ENCODE peak calls at places on chromosome 4, in four cellular contexts. G is IMR-90, C is heart right ventricle, D is PC-3. S is an unnamed sample.

GRCh38 chr4:76488905-76489798 is 54.1 kb downstream of the SHROOM3 start:
- DNase-seq in D (no peak), G (peak; percentile 14), C (no peak), S (no peak)

GRCh38 chr4:8694651-8695151 is 102.1 kb downstream of the CPZ start:
- DNase-seq in D (no peak), G (no peak), C (no peak), S (no peak)

GRCh38 chr4:94171616-94172015 is 36.0 kb upstream of the SMARCAD1 start:
- DNase-seq in G (no peak), C (no peak), D (peak; percentile 15), S (no peak)

GRCh38 chr4:52869656-52870055 is 7.5 kb downstream of the RASL11B start:
- DNase-seq in G (no peak), D (no peak), C (no peak), S (no peak)

GRCh38 chr4:168710353-168710946 is 213.6 kb downstream of the PALLD start:
- DNase-seq in G (peak; percentile 79), C (no peak), D (peak; percentile 48), S (no peak)

GRCh38 chr4:111639876-111640275 is 505.4 kb upstream of the FAM241A start:
- DNase-seq in C (no peak), D (peak; percentile 11), G (peak; percentile 55), S (no peak)

GRCh38 chr4:108449139-108449538 is 171.2 kb upstream of the RPL34 start:
- DNase-seq in C (no peak), D (no peak), G (no peak), S (no peak)

GRCh38 chr4:106032851-106033286 is 137.6 kb downstream of the NPNT start:
- DNase-seq in C (no peak), G (no peak), D (no peak), S (no peak)

GRCh38 chr4:106852416-106852815 is 183.7 kb downstream of the DKK2 start:
- DNase-seq in C (no peak), G (no peak), D (no peak), S (no peak)

GRCh38 chr4:120085705-120086104 is 19.1 kb upstream of the MAD2L1 start:
- DNase-seq in D (no peak), G (peak; percentile 86), C (no peak), S (no peak)

GRCh38 chr4:137934921-137935320 is 307.2 kb downstream of the SLC7A11 start:
- DNase-seq in G (no peak), D (no peak), C (no peak), S (no peak)

GRCh38 chr4:139933104-139933503 is 220.9 kb downstream of the MAML3 start:
- DNase-seq in G (no peak), D (no peak), C (no peak), S (no peak)

GRCh38 chr4:76377922-76378321 is 43.0 kb downstream of the CCDC158 start:
- DNase-seq in G (peak; percentile 61), D (peak; percentile 36), C (no peak), S (peak; percentile 21)

GRCh38 chr4:109816082-109816442 is 500 bp downstream of the GAR1 start:
- DNase-seq in G (no peak), C (peak; percentile 15), D (no peak), S (peak; percentile 8)

GRCh38 chr4:168524006-168524405 is 27.2 kb downstream of the PALLD start:
- DNase-seq in G (peak; percentile 88), D (peak; percentile 73), C (no peak), S (no peak)

GRCh38 chr4:123599061-123599919 is 202.7 kb downstream of the SPRY1 start:
- DNase-seq in D (peak; percentile 18), G (peak; percentile 53), C (no peak), S (no peak)

GRCh38 chr4:186109245-186109644 is 4.7 kb downstream of the FAM149A start:
- DNase-seq in G (no peak), D (no peak), C (no peak), S (no peak)

GRCh38 chr4:86280246-86280645 is 79.6 kb downstream of the MAPK10 start:
- DNase-seq in C (no peak), D (no peak), G (no peak), S (no peak)

GRCh38 chr4:86269354-86269753 is 90.5 kb downstream of the MAPK10 start:
- DNase-seq in D (no peak), G (no peak), C (no peak), S (no peak)

GRCh38 chr4:86271057-86271456 is 88.8 kb downstream of the MAPK10 start:
- DNase-seq in C (no peak), G (no peak), D (no peak), S (no peak)

GRCh38 chr4:86279247-86279960 is 80.4 kb downstream of the MAPK10 start:
- DNase-seq in D (no peak), G (no peak), C (no peak), S (no peak)

GRCh38 chr4:86274642-86275041 is 85.2 kb downstream of the MAPK10 start:
- DNase-seq in C (no peak), G (no peak), D (no peak), S (no peak)
- H3K4me1 ChIP-seq in C (no peaks in the 10 kb centered on the region), G (no peaks in the 10 kb centered on the region), D (no peaks in the 10 kb centered on the region), S (no peaks in the 10 kb centered on the region)

GRCh38 chr4:158861766-158862165 is 92.9 kb downstream of the FNIP2 start:
- DNase-seq in C (no peak), G (no peak), D (no peak), S (no peak)

GRCh38 chr4:158860856-158861255 is 92.0 kb downstream of the FNIP2 start:
- DNase-seq in D (no peak), G (no peak), C (no peak), S (no peak)

GRCh38 chr4:158865520-158866177 is 96.8 kb downstream of the FNIP2 start:
- DNase-seq in C (no peak), G (no peak), D (no peak), S (no peak)

GRCh38 chr4:158861281-158861680 is 92.5 kb downstream of the FNIP2 start:
- DNase-seq in G (no peak), C (no peak), D (no peak), S (no peak)

DNA sequence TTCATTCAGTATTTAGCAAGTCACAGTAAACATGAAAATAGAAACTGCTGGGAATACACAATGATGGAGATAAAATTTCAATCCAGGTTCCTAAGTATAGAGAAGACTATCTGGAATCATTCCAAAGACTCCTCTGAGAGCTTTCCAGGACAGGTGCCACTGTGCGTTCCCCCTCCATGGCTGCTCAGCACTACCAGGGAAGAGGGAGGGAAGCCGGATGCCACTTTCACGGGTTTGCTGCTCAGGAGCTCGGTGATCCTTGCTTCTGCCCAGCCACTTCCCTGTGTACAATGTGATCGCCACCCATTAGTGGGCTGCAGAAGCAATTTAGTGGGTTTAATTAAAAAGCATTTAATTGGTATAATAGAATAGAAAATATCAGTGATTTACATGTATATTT is 94.5 kb downstream of the FNIP2 start:
- DNase-seq in C (no peak), D (no peak), G (no peak), S (no peak)
- H3K36me3 ChIP-seq in C (peaks cover 98% of the 10 kb centered on the region), D (no peaks in the 10 kb centered on the region), G (peaks cover 18% of the 10 kb centered on the region), S (no peaks in the 10 kb centered on the region)

GRCh38 chr4:177051473-177052060 is 258.1 kb upstream of the NEIL3 start:
- DNase-seq in D (peak; percentile 63), C (no peak), G (peak; percentile 9), S (no peak)
- TF ChIP-seq CTCF in D (peak; percentile 57), C (no peak), G (peak; percentile 35), S (no peak)

DNA sequence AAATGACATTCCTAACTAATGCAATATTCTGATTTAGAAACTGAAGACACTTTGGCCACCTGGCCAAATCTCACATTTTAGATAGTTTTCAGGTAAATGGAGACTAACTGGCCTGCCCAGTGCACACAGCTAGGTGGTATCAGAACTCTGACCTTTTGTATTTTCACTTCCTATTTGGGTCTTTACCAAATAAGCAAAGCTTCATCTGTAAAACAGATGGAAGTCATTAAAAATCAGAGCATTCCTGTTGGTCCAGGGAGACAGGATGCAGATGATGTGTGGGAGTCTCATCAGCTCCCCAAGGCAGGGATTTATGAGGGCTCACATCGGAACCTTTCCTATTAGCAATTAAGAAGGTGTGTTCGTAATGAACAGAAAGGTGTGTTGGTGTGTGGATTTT is 57.7 kb downstream of the ARHGAP10 start:
- DNase-seq in C (no peak), D (no peak), G (peak; percentile 23), S (no peak)
- H3K4me1 ChIP-seq in C (peaks cover 85% of the 10 kb centered on the region), D (peaks cover 77% of the 10 kb centered on the region), G (peaks cover 23% of the 10 kb centered on the region), S (peaks cover 15% of the 10 kb centered on the region)

GRCh38 chr4:3515646-3516045 is 16.6 kb downstream of the LRPAP1 start:
- DNase-seq in C (no peak), G (no peak), D (no peak), S (no peak)
- H3K36me3 ChIP-seq in C (peaks cover 99% of the 10 kb centered on the region), G (peaks cover 70% of the 10 kb centered on the region), D (no peaks in the 10 kb centered on the region), S (peaks cover 50% of the 10 kb centered on the region)

DNA sequence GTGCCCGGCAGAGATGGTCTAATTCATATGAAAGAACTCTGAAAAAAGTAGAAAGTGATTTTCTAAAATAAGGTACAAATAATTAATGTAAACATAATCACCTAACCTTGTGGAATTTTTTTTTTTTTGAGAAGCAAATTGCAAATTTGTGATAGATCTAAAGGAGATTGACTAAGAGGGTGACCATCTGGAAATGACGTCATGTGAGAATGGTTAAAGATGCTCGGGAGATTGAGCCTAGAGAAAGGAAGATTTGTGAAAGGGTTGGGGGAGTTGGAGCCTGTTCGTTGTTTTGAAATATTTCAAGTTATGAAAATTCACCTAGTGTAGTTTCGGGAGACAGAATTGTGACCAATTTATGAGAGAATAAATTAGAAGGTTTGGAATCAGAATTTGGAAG is 115.7 kb upstream of the ANK2 start:
- DNase-seq in D (no peak), G (no peak), C (no peak), S (no peak)
- TF ChIP-seq CTCF in D (no peak), G (no peak), C (no peak), S (no peak)

GRCh38 chr4:13888112-13888511 is 260.6 kb upstream of the BOD1L1 start:
- DNase-seq in G (peak; percentile 93), D (peak; percentile 72), C (no peak), S (no peak)

GRCh38 chr4:13891544-13891939 is 264.0 kb upstream of the BOD1L1 start:
- DNase-seq in C (no peak), G (peak; percentile 71), D (no peak), S (no peak)

GRCh38 chr4:13892739-13893105 is 265.2 kb upstream of the BOD1L1 start:
- DNase-seq in D (peak; percentile 26), C (no peak), G (peak; percentile 65), S (no peak)

GRCh38 chr4:13881880-13882279 is 254.4 kb upstream of the BOD1L1 start:
- DNase-seq in D (no peak), C (no peak), G (no peak), S (no peak)

GRCh38 chr4:13887010-13887409 is 259.5 kb upstream of the BOD1L1 start:
- DNase-seq in C (no peak), D (no peak), G (no peak), S (no peak)
- H3K4me1 ChIP-seq in C (no peaks in the 10 kb centered on the region), D (peaks cover 19% of the 10 kb centered on the region), G (peaks cover 15% of the 10 kb centered on the region), S (no peaks in the 10 kb centered on the region)

DNA sequence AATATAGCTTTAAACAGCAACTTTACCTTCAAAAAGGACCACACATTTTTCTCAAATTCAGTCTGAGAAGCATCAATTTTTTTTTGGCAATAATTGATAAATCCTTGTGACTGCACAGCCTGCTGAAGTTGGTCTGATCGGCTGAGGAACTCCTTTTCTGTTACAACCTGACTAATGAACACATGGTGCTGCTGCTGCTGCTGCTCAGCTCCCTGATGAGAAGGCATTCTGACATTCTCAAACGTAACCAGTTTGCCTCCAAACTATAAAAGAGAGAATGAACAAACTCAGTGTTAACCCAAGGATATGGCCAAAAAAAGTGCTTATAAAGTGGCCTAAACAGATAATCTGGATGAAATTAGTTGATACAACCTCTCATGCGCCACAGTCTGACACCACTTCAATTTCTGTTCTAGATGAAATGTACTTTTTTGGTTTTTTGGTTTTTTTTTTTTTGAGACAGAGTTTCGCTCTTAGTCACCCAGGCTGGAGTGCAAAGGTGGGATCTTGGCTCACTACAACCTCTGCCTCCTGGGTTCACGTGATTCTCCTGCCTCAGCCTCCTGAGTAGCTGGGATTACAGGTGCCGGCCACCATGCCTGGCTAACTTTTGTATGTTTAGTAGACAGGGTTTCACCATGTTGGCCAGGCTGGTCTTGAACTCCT is 26.5 kb downstream of the SEC31A start:
- DNase-seq in C (no peak), D (no peak), G (no peak), S (no peak)
- H3K36me3 ChIP-seq in C (peaks cover 100% of the 10 kb centered on the region), D (peaks cover 35% of the 10 kb centered on the region), G (peaks cover 53% of the 10 kb centered on the region), S (peaks cover 38% of the 10 kb centered on the region)

S was measured in CD8-positive, alpha-beta T cell.